ENCODE peak calls at places on chromosomes 2 and 18, in six cellular contexts. S, T, J, N, M and A are unnamed samples.

GRCh38 chr2:165618806-165619205 is 149.3 kb downstream of the CSRNP3 start:
- DNase-seq in S (no peak), T (no peak), J (no peak), N (no peak), M (no peak), A (no peak)

GRCh38 chr2:9618410-9618809 is 12.4 kb downstream of the YWHAQ start:
- DNase-seq in S (no peak), T (no peak), J (no peak), N (no peak), M (no peak), A (peak)

GRCh38 chr2:165833156-165833555 is 39.1 kb upstream of the GALNT3 start:
- DNase-seq in S (no peak), T (peak), J (no peak), N (no peak), M (no peak), A (no peak)

GRCh38 chr2:12730265-12730664 is 13.5 kb downstream of the TRIB2 start:
- DNase-seq in S (no peak), T (no peak), J (no peak), N (no peak), M (no peak), A (no peak)

GRCh38 chr2:232038251-232038897 is 76.9 kb downstream of the DIS3L2 start:
- DNase-seq in S (no peak), T (no peak), J (no peak), N (no peak), M (no peak), A (no peak)

GRCh38 chr18:13137041-13137938 is 81.3 kb upstream of the LDLRAD4 start:
- DNase-seq in S (peak), T (peak), J (peak), N (peak), M (peak), A (peak)

GRCh38 chr2:144598906-144599305 is 79.0 kb upstream of the ZEB2 start:
- DNase-seq in S (no peak), T (no peak), J (no peak), N (no peak), M (no peak), A (no peak)

GRCh38 chr2:121562269-121563176 is 31.8 kb downstream of the RNU4ATAC start:
- DNase-seq in S (no peak), T (no peak), J (no peak), N (no peak), M (no peak), A (no peak)

GRCh38 chr2:214730248-214730647 is 79.2 kb downstream of the BARD1 start:
- DNase-seq in S (no peak), T (no peak), J (no peak), N (no peak), M (no peak), A (no peak)

GRCh38 chr2:120451334-120451733 is 105.4 kb downstream of the INHBB start:
- DNase-seq in S (no peak), T (no peak), J (no peak), N (no peak), M (no peak), A (no peak)

GRCh38 chr2:119533560-119533959 is 9.3 kb upstream of the SCTR start:
- DNase-seq in S (no peak), T (no peak), J (no peak), N (no peak), M (no peak), A (no peak)

GRCh38 chr18:24065942-24066341 is 51.4 kb downstream of the TTC39C start:
- DNase-seq in S (no peak), T (no peak), J (no peak), N (no peak), M (no peak), A (no peak)